ENCODE peak calls at places on chromosomes 7 and 10, in six cellular contexts. N is choroid plexus epithelial cell, V is heart left ventricle, K is cardiac fibroblast, H is lung, B is PC-9. U is an unnamed sample.
A peak's percentile ranks its signal among the peaks of the same experiment; 100 is the strongest.

GRCh38 chr7:102942181-102942882 is 29.5 kb downstream of the LRRC17 start:
- DNase-seq in N (peak; percentile 58), V (no peak), K (peak; percentile 40), H (no peak), B (no peak), U (peak; percentile 40)

GRCh38 chr7:153567426-153567825 is 484.8 kb upstream of the DPP6 start:
- DNase-seq in N (no peak), V (no peak), K (no peak), H (no peak), B (no peak), U (no peak)

GRCh38 chr10:82396886-82397285 is 521.9 kb downstream of the NRG3 start:
- DNase-seq in N (no peak), V (no peak), K (no peak), H (no peak), B (no peak), U (no peak)

GRCh38 chr7:159105066-159105780 is 39.4 kb downstream of the VIPR2 start:
- DNase-seq in N (no peak), V (no peak), K (no peak), H (no peak), B (no peak), U (no peak)

GRCh38 chr7:148700693-148701092 is 2.0 kb downstream of the CUL1 start:
- DNase-seq in N (peak; percentile 59), V (no peak), K (peak; percentile 49), H (no peak), B (peak; percentile 57), U (peak; percentile 53)

GRCh38 chr10:64007157-64007556 is 486.0 kb downstream of the REEP3 start:
- DNase-seq in N (no peak), V (no peak), K (no peak), H (no peak), B (no peak), U (no peak)

GRCh38 chr10:15321431-15322321 is 49.4 kb downstream of the FAM171A1 start:
- DNase-seq in N (peak; percentile 59), V (no peak), K (peak; percentile 38), H (no peak), B (no peak), U (peak; percentile 46)

GRCh38 chr10:23063387-23064287 is 31.7 kb upstream of the MSRB2 start:
- DNase-seq in N (peak; percentile 16), V (no peak), K (peak; percentile 32), H (peak; percentile 26), B (no peak), U (peak; percentile 36)

GRCh38 chr10:1208376-1209311 is 152.5 kb downstream of the WDR37 start:
- DNase-seq in N (no peak), V (no peak), K (no peak), H (no peak), B (no peak), U (no peak)

GRCh38 chr10:26860026-26860541 is 674 bp downstream of the ABI1 start:
- DNase-seq in N (peak; percentile 85), V (peak; percentile 71), K (peak; percentile 84), H (peak; percentile 66), B (peak; percentile 67), U (peak; percentile 84)

GRCh38 chr10:11661441-11661840 is 50.0 kb upstream of the USP6NL start:
- DNase-seq in N (no peak), V (no peak), K (no peak), H (no peak), B (no peak), U (no peak)

GRCh38 chr10:101585841-101586240 is 2.2 kb downstream of the POLL start:
- DNase-seq in N (no peak), V (peak; percentile 39), K (no peak), H (no peak), B (no peak), U (no peak)

GRCh38 chr7:94410471-94411466 is 16.1 kb downstream of the COL1A2 start:
- DNase-seq in N (peak; percentile 42), V (no peak), K (peak; percentile 52), H (no peak), B (no peak), U (no peak)

GRCh38 chr7:50591480-50592438 is 26.6 kb upstream of the DDC start:
- DNase-seq in N (no peak), V (no peak), K (no peak), H (no peak), B (no peak), U (no peak)

GRCh38 chr7:115269486-115269885 is 347.6 kb downstream of the MDFIC start:
- DNase-seq in N (peak; percentile 13), V (no peak), K (no peak), H (no peak), B (no peak), U (no peak)

GRCh38 chr10:69845574-69846251 is 44.0 kb downstream of the COL13A1 start:
- DNase-seq in N (no peak), V (peak; percentile 73), K (peak; percentile 48), H (no peak), B (no peak), U (peak; percentile 57)

GRCh38 chr10:123633106-123633505 is 33.0 kb upstream of the GPR26 start:
- DNase-seq in N (no peak), V (no peak), K (no peak), H (no peak), B (no peak), U (no peak)

GRCh38 chr10:17479822-17480221 is 25.4 kb upstream of the ST8SIA6 start:
- DNase-seq in N (no peak), V (no peak), K (no peak), H (no peak), B (no peak), U (no peak)

GRCh38 chr10:107341281-107341680 is 176.8 kb upstream of the SORCS1 start:
- DNase-seq in N (no peak), V (no peak), K (no peak), H (no peak), B (no peak), U (no peak)

GRCh38 chr7:66679633-66679980 is 50.9 kb downstream of the KCTD7 start:
- DNase-seq in N (no peak), V (no peak), K (no peak), H (no peak), B (no peak), U (no peak)

GRCh38 chr10:114357591-114357990 is 46.7 kb downstream of the AFAP1L2 start:
- DNase-seq in N (no peak), V (no peak), K (no peak), H (no peak), B (no peak), U (peak; percentile 14)

DNA sequence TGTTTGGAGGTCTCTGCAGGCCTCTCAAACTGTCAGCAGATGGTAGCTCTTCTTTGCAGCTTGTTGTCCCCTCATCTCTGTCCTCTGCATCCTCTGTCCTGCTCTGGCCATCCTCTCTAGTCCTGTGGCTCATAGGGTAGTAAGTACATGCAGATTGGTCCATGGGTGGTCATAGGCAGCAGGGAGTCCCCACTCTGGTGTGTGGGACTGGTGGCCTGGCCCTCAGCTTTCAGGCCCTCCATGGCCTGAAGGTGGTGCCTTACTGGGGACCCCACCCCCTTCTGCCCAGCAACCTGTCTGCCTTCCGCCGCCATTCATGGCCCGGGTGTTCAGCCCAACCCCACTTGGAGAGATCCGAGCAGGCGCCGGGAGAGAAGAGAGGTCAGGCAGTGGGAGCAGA is 12.8 kb upstream of the TCTN3 start:
- DNase-seq in N (no peak), V (no peak), K (no peak), H (no peak), B (no peak), U (no peak)
- TF ChIP-seq CTCF in N (no peak), V (no peak), K (no peak), H (no peak), B (no peak), U (no peak)

GRCh38 chr10:46541017-46541661 is 15.3 kb downstream of the GPRIN2 start:
- DNase-seq in N (peak; percentile 49), V (peak; percentile 64), K (no peak), H (no peak), B (no peak), U (no peak)
- TF ChIP-seq CTCF in N (peak; percentile 34), V (no peak), K (no peak), H (no peak), B (no peak), U (peak; percentile 25)

GRCh38 chr10:98388086-98388655 is 26.8 kb downstream of the PYROXD2 start:
- DNase-seq in N (no peak), V (no peak), K (no peak), H (no peak), B (no peak), U (no peak)
- TF ChIP-seq CTCF in N (peak; percentile 24), V (no peak), K (no peak), H (no peak), B (no peak), U (no peak)

GRCh38 chr7:107792364-107792763 is 10.7 kb downstream of the SLC26A3 start:
- DNase-seq in N (no peak), V (no peak), K (no peak), H (no peak), B (no peak), U (no peak)
- TF ChIP-seq CTCF in N (no peak), V (no peak), K (no peak), H (no peak), B (no peak), U (no peak)

GRCh38 chr7:116525298-116525912 is 569 bp downstream of the CAV1 start:
- DNase-seq in N (no peak), V (peak; percentile 74), K (no peak), H (peak; percentile 81), B (no peak), U (no peak)

GRCh38 chr7:116524221-116524608 is 621 bp upstream of the CAV1 start:
- DNase-seq in N (peak; percentile 68), V (no peak), K (no peak), H (no peak), B (no peak), U (no peak)

GRCh38 chr7:116526897-116527296 is 2.1 kb downstream of the CAV1 start:
- DNase-seq in N (no peak), V (no peak), K (peak; percentile 44), H (no peak), B (no peak), U (no peak)

GRCh38 chr7:116525913-116526857 is 1.3 kb downstream of the CAV1 start:
- DNase-seq in N (peak; percentile 92), V (peak; percentile 91), K (peak; percentile 87), H (peak; percentile 80), B (peak; percentile 63), U (peak; percentile 89)

DNA sequence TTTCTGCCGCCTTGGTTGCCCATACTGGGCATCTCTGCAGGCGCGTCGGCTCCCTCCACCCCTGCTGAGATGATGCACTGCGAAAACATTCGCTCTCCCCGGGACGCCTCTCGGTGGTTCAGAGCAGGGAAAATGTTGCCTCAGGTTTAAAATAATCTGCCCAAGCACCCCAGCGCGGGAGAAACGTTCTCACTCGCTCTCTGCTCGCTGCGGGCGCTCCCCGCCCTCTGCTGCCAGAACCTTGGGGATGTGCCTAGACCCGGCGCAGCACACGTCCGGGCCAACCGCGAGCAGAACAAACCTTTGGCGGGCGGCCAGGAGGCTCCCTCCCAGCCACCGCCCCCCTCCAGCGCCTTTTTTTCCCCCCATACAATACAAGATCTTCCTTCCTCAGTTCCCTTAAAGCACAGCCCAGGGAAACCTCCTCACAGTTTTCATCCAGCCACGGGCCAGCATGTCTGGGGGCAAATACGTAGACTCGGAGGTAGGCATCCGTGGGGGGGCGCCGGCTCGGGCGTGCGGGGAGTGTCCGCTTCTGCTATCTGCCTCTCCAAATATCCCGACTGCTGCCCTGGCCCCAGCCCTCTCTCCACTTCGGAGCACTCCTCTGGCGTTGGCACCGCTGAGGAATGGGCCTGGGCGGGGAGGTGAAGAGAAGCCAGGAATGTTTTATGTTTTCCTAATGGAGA is at the start of gene CAV1:
- DNase-seq in N (peak; percentile 97), V (peak; percentile 91), K (peak; percentile 96), H (peak; percentile 80), B (peak; percentile 89), U (peak; percentile 97)
- TF ChIP-seq CTCF in N (peak; percentile 49), V (no peak), K (peak; percentile 27), H (no peak), B (no peak), U (peak; percentile 31)

GRCh38 chr7:130939285-130940095 is 205.5 kb upstream of the KLF14 start:
- DNase-seq in N (peak; percentile 56), V (no peak), K (peak; percentile 53), H (no peak), B (no peak), U (peak; percentile 30)
- TF ChIP-seq CTCF in N (no peak), V (no peak), K (no peak), H (no peak), B (no peak), U (peak; percentile 4)

U was measured in astrocyte of the spinal cord.